ENCODE peak calls at places on chromosomes 12 and 14, in ten cellular contexts. I is DND-41, X is dorsolateral prefrontal cortex, C is fibroblast of the aortic adventitia, H is GM13977, T is neural crest cell, N is Caco-2, V is HCT116, O is thoracic aorta, K is lung. E is an unnamed sample.

GRCh38 chr12:19681007-19681406 is 241.7 kb downstream of the AEBP2 start:
- DNase-seq in I (peak), X (no peak), C (no peak), H (no peak), T (no peak), N (no peak), V (no peak), O (no peak), K (no peak), E (no peak)

GRCh38 chr14:23118506-23119361 is at the start of gene CEBPE:
- DNase-seq in I (no peak), X (no peak), C (no peak), H (no peak), T (no peak), N (no peak), V (no peak), O (no peak), K (no peak), E (no peak)

GRCh38 chr14:50573862-50574261 is 13.9 kb downstream of the ATL1 start:
- DNase-seq in I (no peak), X (no peak), C (no peak), H (no peak), T (no peak), N (no peak), V (no peak), O (no peak), K (no peak), E (no peak)

GRCh38 chr12:108511633-108512540 is 3.2 kb upstream of the FICD start:
- DNase-seq in I (peak), X (peak), C (peak), H (peak), T (peak), N (peak), V (peak), O (peak), K (peak), E (peak)

GRCh38 chr14:89486961-89487360 is 69.9 kb upstream of the FOXN3 start:
- DNase-seq in I (no peak), X (no peak), C (no peak), H (no peak), T (no peak), N (no peak), V (no peak), O (no peak), K (no peak), E (no peak)

GRCh38 chr14:103485504-103485903 is 37.1 kb downstream of the CKB start:
- DNase-seq in I (no peak), X (no peak), C (no peak), H (no peak), T (no peak), N (no peak), V (no peak), O (no peak), K (no peak), E (no peak)

GRCh38 chr12:6745751-6746525 is 7.0 kb downstream of the MLF2 start:
- DNase-seq in I (no peak), X (no peak), C (no peak), H (peak), T (no peak), N (no peak), V (no peak), O (no peak), K (no peak), E (no peak)

GRCh38 chr12:82745807-82746206 is 59.1 kb downstream of the TMTC2 start:
- DNase-seq in I (no peak), X (no peak), C (no peak), H (no peak), T (no peak), N (no peak), V (no peak), O (no peak), K (no peak), E (no peak)

GRCh38 chr12:28032811-28033537 is 60.4 kb upstream of the PTHLH start:
- DNase-seq in I (peak), X (no peak), C (no peak), H (no peak), T (no peak), N (no peak), V (no peak), O (no peak), K (no peak), E (peak)

GRCh38 chr12:8564656-8565055 is 24.0 kb upstream of the CLEC4E start:
- DNase-seq in I (no peak), X (no peak), C (no peak), H (no peak), T (no peak), N (no peak), V (no peak), O (no peak), K (no peak), E (no peak)

GRCh38 chr12:112179936-112180335 is 54.6 kb downstream of the TRAFD1 start:
- DNase-seq in I (no peak), X (no peak), C (no peak), H (no peak), T (no peak), N (no peak), V (no peak), O (no peak), K (no peak), E (no peak)

GRCh38 chr14:56846970-56847928 is 37.0 kb upstream of the OTX2 start:
- DNase-seq in I (no peak), X (no peak), C (no peak), H (no peak), T (no peak), N (no peak), V (no peak), O (no peak), K (no peak), E (no peak)

GRCh38 chr12:62621239-62621638 is 154.6 kb downstream of the MON2 start:
- DNase-seq in I (no peak), X (no peak), C (no peak), H (no peak), T (no peak), N (no peak), V (no peak), O (no peak), K (no peak), E (no peak)

GRCh38 chr14:92352158-92352985 is 29.4 kb downstream of the SLC24A4 start:
- DNase-seq in I (peak), X (no peak), C (peak), H (peak), T (no peak), N (no peak), V (peak), O (no peak), K (no peak), E (peak)

GRCh38 chr14:95040723-95041476 is 116.4 kb downstream of the DICER1 start:
- DNase-seq in I (no peak), X (no peak), C (peak), H (no peak), T (no peak), N (no peak), V (no peak), O (no peak), K (peak), E (no peak)

GRCh38 chr12:117567644-117568043 is 206.2 kb upstream of the NOS1 start:
- DNase-seq in I (no peak), X (no peak), C (no peak), H (peak), T (no peak), N (no peak), V (no peak), O (no peak), K (no peak), E (no peak)

GRCh38 chr14:102907303-102907844 is 15.1 kb upstream of the AMN start:
- DNase-seq in I (no peak), X (no peak), C (no peak), H (no peak), T (no peak), N (no peak), V (no peak), O (no peak), K (no peak), E (no peak)

GRCh38 chr12:6056406-6057211 is 67.9 kb downstream of the VWF start:
- DNase-seq in I (peak), X (no peak), C (no peak), H (no peak), T (peak), N (peak), V (peak), O (no peak), K (no peak), E (peak)

GRCh38 chr14:96081767-96082400 is 42.7 kb downstream of the C14orf132 start:
- DNase-seq in I (no peak), X (no peak), C (no peak), H (no peak), T (no peak), N (no peak), V (no peak), O (no peak), K (no peak), E (no peak)

GRCh38 chr12:75960086-75960910 is 71.3 kb downstream of the PHLDA1 start:
- DNase-seq in I (peak), X (no peak), C (no peak), H (no peak), T (no peak), N (peak), V (no peak), O (no peak), K (no peak), E (no peak)

GRCh38 chr14:53409289-53409688 is 256.2 kb upstream of the DDHD1 start:
- DNase-seq in I (no peak), X (no peak), C (no peak), H (no peak), T (no peak), N (no peak), V (no peak), O (no peak), K (no peak), E (no peak)

GRCh38 chr12:130201037-130201436 is 38.8 kb downstream of the FZD10 start:
- DNase-seq in I (no peak), X (no peak), C (no peak), H (no peak), T (no peak), N (no peak), V (no peak), O (no peak), K (no peak), E (no peak)

GRCh38 chr14:78519863-78520262 is 349.7 kb downstream of the NRXN3 start:
- DNase-seq in I (peak), X (no peak), C (peak), H (peak), T (peak), N (peak), V (no peak), O (no peak), K (no peak), E (peak)

GRCh38 chr12:124002021-124002640 is 29.1 kb downstream of the ZNF664 start:
- DNase-seq in I (no peak), X (no peak), C (peak), H (no peak), T (no peak), N (no peak), V (no peak), O (no peak), K (no peak), E (no peak)

GRCh38 chr12:56581418-56582145 is 48.5 kb downstream of the BAZ2A start:
- DNase-seq in I (peak), X (no peak), C (no peak), H (peak), T (no peak), N (no peak), V (no peak), O (no peak), K (no peak), E (no peak)

GRCh38 chr12:31002999-31003398 is 70.7 kb upstream of the DDX11 start:
- DNase-seq in I (no peak), X (no peak), C (no peak), H (no peak), T (no peak), N (no peak), V (no peak), O (no peak), K (no peak), E (no peak)

GRCh38 chr14:102418853-102419240 is 56.1 kb downstream of the TECPR2 start:
- DNase-seq in I (no peak), X (peak), C (no peak), H (no peak), T (no peak), N (no peak), V (no peak), O (no peak), K (no peak), E (no peak)

GRCh38 chr14:98189521-98189920 is 1082.5 kb downstream of the BCL11B start:
- DNase-seq in I (peak), X (no peak), C (no peak), H (no peak), T (no peak), N (no peak), V (no peak), O (no peak), K (no peak), E (no peak)

GRCh38 chr12:113988976-113989375 is 22.9 kb upstream of the RBM19 start:
- DNase-seq in I (no peak), X (no peak), C (no peak), H (no peak), T (no peak), N (no peak), V (no peak), O (no peak), K (no peak), E (no peak)

GRCh38 chr12:3004655-3005565 is 45.7 kb downstream of the TEAD4 start:
- DNase-seq in I (no peak), X (no peak), C (no peak), H (no peak), T (no peak), N (no peak), V (no peak), O (no peak), K (no peak), E (no peak)
- TF ChIP-seq CTCF in I (peak), X (no peak), C (peak), H (peak), T (peak), N (peak), V (no peak), O (no peak), K (no peak), E (no peak)

DNA sequence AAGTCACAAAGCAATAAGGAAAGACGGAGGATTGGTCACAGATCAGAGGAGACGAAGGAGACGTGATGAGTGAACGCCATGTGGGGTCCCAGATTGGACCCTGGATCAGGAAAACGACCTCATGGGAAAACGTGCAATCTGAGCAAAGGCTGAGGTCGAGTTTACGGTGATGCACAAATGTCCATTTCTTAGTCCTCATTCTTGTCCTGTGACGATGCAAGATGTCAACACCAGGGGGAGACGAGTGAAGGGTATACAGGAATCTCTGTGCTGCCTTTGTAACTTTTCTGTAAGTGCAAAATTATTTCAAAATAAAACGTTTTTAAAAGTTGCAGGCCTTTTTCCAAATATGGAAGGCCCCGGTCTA is 329.8 kb downstream of the MED13L start:
- DNase-seq in I (no peak), X (no peak), C (no peak), H (no peak), T (no peak), N (no peak), V (no peak), O (no peak), K (no peak), E (no peak)
- TF ChIP-seq CTCF in I (peak), X (no peak), C (peak), H (no peak), T (no peak), N (no peak), V (no peak), O (no peak), K (no peak), E (no peak)

GRCh38 chr12:103495783-103496456 is at the start of gene C12orf42:
- DNase-seq in I (no peak), X (peak), C (peak), H (peak), T (peak), N (no peak), V (peak), O (no peak), K (no peak), E (peak)
- TF ChIP-seq CTCF in I (peak), X (peak), C (peak), H (peak), T (peak), N (no peak), V (peak), O (no peak), K (no peak), E (peak)

GRCh38 chr12:81626406-81626805 is 132.7 kb downstream of the PPFIA2 start:
- DNase-seq in I (no peak), X (no peak), C (no peak), H (no peak), T (no peak), N (no peak), V (no peak), O (no peak), K (no peak), E (no peak)

DNA sequence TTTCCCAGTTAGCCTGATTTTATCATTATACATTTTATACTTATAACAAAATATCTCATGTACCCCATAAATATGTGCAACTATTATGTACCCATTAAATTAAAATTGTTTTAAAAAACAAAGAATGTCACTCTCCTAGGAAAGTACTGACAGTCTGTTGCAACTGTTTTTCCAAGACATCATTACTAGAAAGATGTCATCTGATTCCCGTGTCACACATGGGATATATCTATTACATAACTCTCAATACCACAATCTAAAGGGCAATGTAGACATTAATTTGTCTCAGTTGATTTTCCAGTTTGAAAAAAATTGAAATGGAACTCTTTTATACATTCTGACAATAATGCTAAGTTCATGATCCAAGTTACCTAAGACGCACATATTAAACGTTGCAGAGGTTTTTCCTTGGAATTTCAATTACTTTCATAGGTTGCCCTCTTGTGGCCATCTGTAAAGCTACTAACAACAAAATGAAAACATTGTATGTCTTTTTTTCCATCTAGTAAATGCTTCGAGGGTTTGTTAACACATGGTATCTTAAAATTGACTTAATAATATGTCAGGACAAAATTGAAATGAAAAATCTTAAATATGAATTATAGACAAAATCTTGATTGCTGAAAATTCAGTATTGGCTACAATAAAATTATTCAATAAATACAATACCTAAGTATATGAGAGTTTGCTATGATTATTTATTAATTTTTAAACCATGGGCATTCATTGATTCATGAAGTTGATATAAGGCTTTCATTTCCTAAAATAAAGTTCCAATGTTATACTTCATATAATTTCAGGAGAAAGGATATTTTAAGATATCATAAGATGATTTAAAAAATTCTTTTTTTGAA is 131.6 kb downstream of the PPFIA2 start:
- DNase-seq in I (no peak), X (no peak), C (peak), H (peak), T (no peak), N (no peak), V (peak), O (no peak), K (no peak), E (peak)
- TF ChIP-seq CTCF in I (peak), X (peak), C (peak), H (peak), T (peak), N (peak), V (peak), O (peak), K (no peak), E (peak)

GRCh38 chr12:50621435-50622304 is 116.9 kb downstream of the DIP2B start:
- DNase-seq in I (peak), X (no peak), C (no peak), H (no peak), T (no peak), N (no peak), V (no peak), O (no peak), K (no peak), E (no peak)

GRCh38 chr12:50618864-50619609 is 114.3 kb downstream of the DIP2B start:
- DNase-seq in I (no peak), X (no peak), C (peak), H (no peak), T (no peak), N (peak), V (peak), O (no peak), K (no peak), E (no peak)

GRCh38 chr12:50620975-50621360 is 116.2 kb downstream of the DIP2B start:
- DNase-seq in I (no peak), X (no peak), C (no peak), H (no peak), T (no peak), N (no peak), V (no peak), O (no peak), K (no peak), E (no peak)

GRCh38 chr12:50619610-50619958 is 114.8 kb downstream of the DIP2B start:
- DNase-seq in I (no peak), X (no peak), C (no peak), H (no peak), T (no peak), N (no peak), V (no peak), O (no peak), K (no peak), E (no peak)

GRCh38 chr12:50620050-50620974 is 115.5 kb downstream of the DIP2B start:
- DNase-seq in I (peak), X (peak), C (peak), H (no peak), T (no peak), N (peak), V (no peak), O (no peak), K (no peak), E (no peak)
- TF ChIP-seq CTCF in I (peak), X (no peak), C (peak), H (no peak), T (no peak), N (no peak), V (no peak), O (no peak), K (no peak), E (no peak)

GRCh38 chr14:85867450-85867849 is 337.5 kb downstream of the FLRT2 start:
- DNase-seq in I (no peak), X (no peak), C (no peak), H (no peak), T (no peak), N (peak), V (no peak), O (no peak), K (no peak), E (peak)
- TF ChIP-seq CTCF in I (peak), X (no peak), C (no peak), H (peak), T (peak), N (peak), V (no peak), O (no peak), K (no peak), E (peak)

GRCh38 chr12:120102189-120103043 is 14.1 kb downstream of the RAB35 start:
- DNase-seq in I (no peak), X (no peak), C (no peak), H (no peak), T (no peak), N (no peak), V (no peak), O (no peak), K (no peak), E (no peak)
- TF ChIP-seq CTCF in I (no peak), X (no peak), C (no peak), H (no peak), T (no peak), N (no peak), V (no peak), O (no peak), K (no peak), E (no peak)

GRCh38 chr12:78392918-78393317 is 471.7 kb upstream of the SYT1 start:
- DNase-seq in I (no peak), X (no peak), C (peak), H (no peak), T (no peak), N (no peak), V (no peak), O (no peak), K (no peak), E (no peak)
- TF ChIP-seq CTCF in I (no peak), X (peak), C (peak), H (peak), T (peak), N (peak), V (peak), O (no peak), K (no peak), E (no peak)

DNA sequence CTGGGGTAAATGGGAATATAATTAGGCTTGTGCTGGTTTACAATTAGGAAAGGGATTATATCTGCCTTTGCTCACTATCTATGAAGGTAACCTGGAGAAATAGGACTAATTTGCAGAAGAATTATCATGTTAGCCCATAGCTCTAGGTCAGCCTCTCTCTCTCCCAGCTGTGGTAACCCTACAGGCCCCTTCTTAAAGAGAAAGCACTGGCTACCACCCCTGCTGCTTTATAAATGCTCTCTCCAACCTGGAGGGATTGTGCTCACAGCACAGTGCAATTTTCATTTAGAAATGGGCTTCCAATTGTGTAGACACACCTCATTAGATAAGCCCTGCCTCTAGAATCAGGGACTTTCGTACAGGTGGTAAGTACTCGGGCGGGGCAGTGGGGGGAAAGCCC is 22.7 kb upstream of the MGST1 start:
- DNase-seq in I (no peak), X (no peak), C (no peak), H (no peak), T (no peak), N (no peak), V (no peak), O (no peak), K (no peak), E (no peak)
- TF ChIP-seq CTCF in I (no peak), X (no peak), C (no peak), H (no peak), T (no peak), N (no peak), V (no peak), O (no peak), K (no peak), E (no peak)

GRCh38 chr12:43728117-43728516 is 30.5 kb downstream of the PUS7L start:
- DNase-seq in I (no peak), X (no peak), C (peak), H (no peak), T (no peak), N (no peak), V (no peak), O (no peak), K (no peak), E (no peak)
- TF ChIP-seq CTCF in I (peak), X (peak), C (peak), H (peak), T (peak), N (no peak), V (peak), O (no peak), K (no peak), E (peak)